ENCODE peak calls at places on chromosomes 1 and 21, in seven cellular contexts. H is CD8-positive, alpha-beta memory T cell; E is CD4-positive, alpha-beta T cell; S is left cardiac atrium; W is dorsolateral prefrontal cortex; M is hepatocyte; Q is EH. K is an unnamed sample.

GRCh38 chr1:87370519-87370918 is 41.8 kb downstream of the LMO4 start:
- DNase-seq in H (no peak), E (no peak), S (no peak), W (no peak), M (no peak), Q (no peak), K (no peak)

GRCh38 chr1:91404151-91405012 is at the start of gene HFM1:
- DNase-seq in H (peak; percentile 13), E (no peak), S (peak; percentile 90), W (peak; percentile 87), M (peak; percentile 85), Q (peak; percentile 67), K (peak; percentile 83)

GRCh38 chr1:211114446-211114845 is 19.5 kb downstream of the KCNH1 start:
- DNase-seq in H (no peak), E (no peak), S (no peak), W (peak; percentile 62), M (no peak), Q (no peak), K (no peak)

GRCh38 chr1:214505134-214505533 is 46.3 kb downstream of the PTPN14 start:
- DNase-seq in H (no peak), E (no peak), S (no peak), W (no peak), M (peak; percentile 21), Q (no peak), K (no peak)

GRCh38 chr21:36478941-36479340 is 981 bp downstream of the CLDN14 start:
- DNase-seq in H (no peak), E (no peak), S (no peak), W (no peak), M (no peak), Q (peak; percentile 44), K (no peak)

GRCh38 chr1:208088319-208088718 is 155.9 kb downstream of the PLXNA2 start:
- DNase-seq in H (no peak), E (no peak), S (no peak), W (no peak), M (no peak), Q (no peak), K (no peak)

GRCh38 chr1:181798191-181798926 is 263.2 kb downstream of the ZNF648 start:
- DNase-seq in H (no peak), E (no peak), S (no peak), W (no peak), M (no peak), Q (no peak), K (no peak)

GRCh38 chr1:143698016-143698415 is 273.8 kb downstream of the FAM72C start:
- DNase-seq in H (no peak), E (no peak), S (peak; percentile 31), W (peak; percentile 5), M (no peak), Q (peak; percentile 25), K (peak; percentile 80)